ENCODE peak calls at places on chromosomes 3 and 15, in nine cellular contexts. One of them, this sample, is unnamed.
A peak's percentile ranks its signal among the peaks of the same experiment; 100 is the strongest.

GRCh38 chr15:62571072-62571471 is 406.0 kb upstream of the C2CD4B start:
- DNase-seq in fibroblast of gingiva: no peak
- DNase-seq in GDM1: no peak
- DNase-seq in aorta: no peak
- DNase-seq in MM.1S: no peak
- DNase-seq in neural progenitor cell: no peak
- DNase-seq in RWPE1: no peak
- DNase-seq in cerebellar cortex: no peak
- DNase-seq in OCI-M1: no peak
- DNase-seq in this sample: no peak

GRCh38 chr3:182393830-182394367 is 399.4 kb upstream of the ATP11B start:
- DNase-seq in MM.1S: peak; percentile 98
- DNase-seq in neural progenitor cell: no peak
- DNase-seq in OCI-M1: no peak
- DNase-seq in aorta: no peak
- DNase-seq in fibroblast of gingiva: no peak
- DNase-seq in cerebellar cortex: no peak
- DNase-seq in GDM1: no peak
- DNase-seq in RWPE1: no peak
- DNase-seq in this sample: no peak

GRCh38 chr3:21484323-21485154 is 266.5 kb downstream of the ZNF385D start:
- DNase-seq in GDM1: peak; percentile 12
- DNase-seq in fibroblast of gingiva: peak; percentile 47
- DNase-seq in neural progenitor cell: peak; percentile 79
- DNase-seq in OCI-M1: peak; percentile 89
- DNase-seq in aorta: peak; percentile 42
- DNase-seq in RWPE1: peak; percentile 1
- DNase-seq in cerebellar cortex: peak; percentile 39
- DNase-seq in MM.1S: peak; percentile 76
- DNase-seq in this sample: peak; percentile 4

GRCh38 chr3:157239082-157239704 is 79.2 kb upstream of the CCNL1 start:
- DNase-seq in OCI-M1: peak; percentile 77
- DNase-seq in cerebellar cortex: peak; percentile 54
- DNase-seq in fibroblast of gingiva: peak; percentile 43
- DNase-seq in neural progenitor cell: peak; percentile 82
- DNase-seq in MM.1S: peak; percentile 85
- DNase-seq in GDM1: peak; percentile 62
- DNase-seq in RWPE1: peak; percentile 20
- DNase-seq in aorta: peak; percentile 70
- DNase-seq in this sample: no peak

GRCh38 chr15:40511472-40512133 is 40.8 kb downstream of the CHST14 start:
- DNase-seq in RWPE1: peak; percentile 80
- DNase-seq in cerebellar cortex: peak; percentile 19
- DNase-seq in GDM1: no peak
- DNase-seq in aorta: peak; percentile 71
- DNase-seq in OCI-M1: peak; percentile 77
- DNase-seq in neural progenitor cell: peak; percentile 73
- DNase-seq in MM.1S: peak; percentile 60
- DNase-seq in fibroblast of gingiva: peak; percentile 30
- DNase-seq in this sample: peak; percentile 21

GRCh38 chr15:84715442-84716035 is 400 bp downstream of the SEC11A start:
- DNase-seq in GDM1: no peak
- DNase-seq in OCI-M1: peak; percentile 67
- DNase-seq in fibroblast of gingiva: no peak
- DNase-seq in neural progenitor cell: peak; percentile 53
- DNase-seq in MM.1S: peak; percentile 27
- DNase-seq in cerebellar cortex: no peak
- DNase-seq in RWPE1: peak; percentile 57
- DNase-seq in aorta: no peak
- DNase-seq in this sample: no peak

GRCh38 chr3:38655708-38656300 is 6.3 kb upstream of the SCN5A start:
- DNase-seq in cerebellar cortex: peak; percentile 31
- DNase-seq in GDM1: peak; percentile 13
- DNase-seq in RWPE1: peak; percentile 15
- DNase-seq in OCI-M1: peak; percentile 66
- DNase-seq in MM.1S: peak; percentile 61
- DNase-seq in neural progenitor cell: peak; percentile 85
- DNase-seq in fibroblast of gingiva: no peak
- DNase-seq in aorta: no peak
- DNase-seq in this sample: peak; percentile 20

GRCh38 chr15:79916424-79916823 is 19.6 kb upstream of the MTHFS start:
- DNase-seq in GDM1: no peak
- DNase-seq in neural progenitor cell: no peak
- DNase-seq in OCI-M1: peak; percentile 16
- DNase-seq in cerebellar cortex: no peak
- DNase-seq in aorta: no peak
- DNase-seq in MM.1S: no peak
- DNase-seq in RWPE1: no peak
- DNase-seq in fibroblast of gingiva: no peak
- DNase-seq in this sample: no peak

GRCh38 chr15:44066211-44066827 is 128.8 kb downstream of the FRMD5 start:
- DNase-seq in cerebellar cortex: peak; percentile 59
- DNase-seq in GDM1: peak; percentile 19
- DNase-seq in OCI-M1: peak; percentile 81
- DNase-seq in fibroblast of gingiva: peak; percentile 43
- DNase-seq in RWPE1: peak; percentile 62
- DNase-seq in MM.1S: peak; percentile 80
- DNase-seq in aorta: peak; percentile 47
- DNase-seq in neural progenitor cell: peak; percentile 88
- DNase-seq in this sample: peak; percentile 9

GRCh38 chr15:68576253-68577236 is 2.2 kb upstream of the CORO2B start:
- DNase-seq in MM.1S: no peak
- DNase-seq in cerebellar cortex: peak; percentile 73
- DNase-seq in fibroblast of gingiva: no peak
- DNase-seq in OCI-M1: no peak
- DNase-seq in RWPE1: no peak
- DNase-seq in neural progenitor cell: no peak
- DNase-seq in aorta: peak; percentile 17
- DNase-seq in GDM1: no peak
- DNase-seq in this sample: no peak

GRCh38 chr3:193821272-193821671 is 228.3 kb downstream of the OPA1 start:
- DNase-seq in neural progenitor cell: no peak
- DNase-seq in RWPE1: no peak
- DNase-seq in MM.1S: no peak
- DNase-seq in aorta: no peak
- DNase-seq in cerebellar cortex: no peak
- DNase-seq in GDM1: no peak
- DNase-seq in fibroblast of gingiva: no peak
- DNase-seq in OCI-M1: peak; percentile 17
- DNase-seq in this sample: no peak

GRCh38 chr3:169659858-169660614 is 3.5 kb downstream of the MECOM start:
- DNase-seq in fibroblast of gingiva: no peak
- DNase-seq in aorta: peak; percentile 53
- DNase-seq in GDM1: no peak
- DNase-seq in OCI-M1: no peak
- DNase-seq in cerebellar cortex: no peak
- DNase-seq in neural progenitor cell: peak; percentile 73
- DNase-seq in MM.1S: no peak
- DNase-seq in RWPE1: no peak
- DNase-seq in this sample: no peak

GRCh38 chr3:156024904-156025303 is 95.5 kb upstream of the KCNAB1 start:
- DNase-seq in neural progenitor cell: peak; percentile 76
- DNase-seq in aorta: no peak
- DNase-seq in GDM1: no peak
- DNase-seq in RWPE1: peak; percentile 13
- DNase-seq in MM.1S: no peak
- DNase-seq in OCI-M1: no peak
- DNase-seq in fibroblast of gingiva: peak; percentile 9
- DNase-seq in cerebellar cortex: no peak
- DNase-seq in this sample: no peak

GRCh38 chr3:192851821-192852352 is 65.8 kb downstream of the MB21D2 start:
- DNase-seq in neural progenitor cell: no peak
- DNase-seq in GDM1: no peak
- DNase-seq in cerebellar cortex: no peak
- DNase-seq in OCI-M1: peak; percentile 7
- DNase-seq in fibroblast of gingiva: peak; percentile 89
- DNase-seq in MM.1S: no peak
- DNase-seq in RWPE1: peak; percentile 91
- DNase-seq in aorta: peak; percentile 79
- DNase-seq in this sample: no peak

GRCh38 chr3:160136421-160136820 is 88.8 kb upstream of the C3orf80 start:
- DNase-seq in cerebellar cortex: no peak
- DNase-seq in neural progenitor cell: no peak
- DNase-seq in GDM1: no peak
- DNase-seq in fibroblast of gingiva: no peak
- DNase-seq in OCI-M1: no peak
- DNase-seq in MM.1S: no peak
- DNase-seq in aorta: no peak
- DNase-seq in RWPE1: no peak
- DNase-seq in this sample: no peak

GRCh38 chr3:49900491-49901153 is 3.1 kb downstream of the MST1R start:
- DNase-seq in neural progenitor cell: no peak
- DNase-seq in GDM1: no peak
- DNase-seq in cerebellar cortex: no peak
- DNase-seq in RWPE1: peak; percentile 96
- DNase-seq in MM.1S: peak; percentile 39
- DNase-seq in OCI-M1: no peak
- DNase-seq in fibroblast of gingiva: peak; percentile 73
- DNase-seq in aorta: peak; percentile 87
- DNase-seq in this sample: no peak

GRCh38 chr3:177441813-177442646 is 244.7 kb upstream of the TBL1XR1 start:
- DNase-seq in OCI-M1: no peak
- DNase-seq in neural progenitor cell: no peak
- DNase-seq in aorta: no peak
- DNase-seq in fibroblast of gingiva: peak; percentile 73
- DNase-seq in RWPE1: no peak
- DNase-seq in cerebellar cortex: peak; percentile 63
- DNase-seq in MM.1S: peak; percentile 85
- DNase-seq in GDM1: no peak
- DNase-seq in this sample: no peak

GRCh38 chr15:77076325-77076915 is 5.5 kb upstream of the TSPAN3 start:
- DNase-seq in GDM1: no peak
- DNase-seq in MM.1S: no peak
- DNase-seq in aorta: no peak
- DNase-seq in cerebellar cortex: no peak
- DNase-seq in neural progenitor cell: no peak
- DNase-seq in OCI-M1: no peak
- DNase-seq in RWPE1: no peak
- DNase-seq in fibroblast of gingiva: no peak
- DNase-seq in this sample: no peak